ENCODE peak calls at places on chromosomes 6 and 20, in seven cellular contexts. I is left lung; C is cardiac fibroblast; A is foreskin fibroblast; B is stimulated activated CD4-positive, alpha-beta T cell treated with anti-CD3 and anti-CD28 coated beads, TNF-alpha, amount 100 ng/mL, for 24 hours; V is neural crest cell; R is astrocyte of the spinal cord. P is an unnamed sample.

GRCh38 chr6:10429638-10430427 is 15.0 kb upstream of the TFAP2A start:
- DNase-seq in I (no peak), B (no peak), C (peak), R (no peak), V (no peak), A (peak), P (no peak)

GRCh38 chr6:53464942-53465460 is 79.9 kb downstream of the GCLC start:
- DNase-seq in V (no peak), B (no peak), C (peak), I (peak), A (peak), R (no peak), P (no peak)

GRCh38 chr6:139533573-139534471 is 159.4 kb upstream of the CITED2 start:
- DNase-seq in B (no peak), V (no peak), A (peak), I (peak), C (peak), R (peak), P (peak)

GRCh38 chr6:140809694-140810101 is 1323.0 kb upstream of the GJE1 start:
- DNase-seq in A (no peak), C (peak), I (no peak), R (peak), B (no peak), V (no peak), P (no peak)

GRCh38 chr6:170047813-170048212 is 243.1 kb downstream of the DLL1 start:
- DNase-seq in V (no peak), C (no peak), R (no peak), I (peak), A (no peak), B (no peak), P (no peak)

GRCh38 chr6:140879861-140880260 is 1252.9 kb upstream of the GJE1 start:
- DNase-seq in V (no peak), R (peak), A (peak), C (peak), B (no peak), I (no peak), P (no peak)

GRCh38 chr20:7859371-7859802 is 80.9 kb downstream of the HAO1 start:
- DNase-seq in C (peak), I (no peak), B (no peak), R (peak), V (peak), A (peak), P (no peak)

GRCh38 chr6:89934685-89935366 is 40.6 kb downstream of the GJA10 start:
- DNase-seq in A (no peak), B (no peak), C (no peak), I (no peak), R (no peak), V (no peak), P (no peak)

GRCh38 chr20:18312723-18313122 is 24.4 kb downstream of the ZNF133 start:
- DNase-seq in A (no peak), V (no peak), R (no peak), B (no peak), I (no peak), C (no peak), P (no peak)

GRCh38 chr6:3229566-3230274 is 2.3 kb upstream of the TUBB2B start:
- DNase-seq in V (peak), C (no peak), I (no peak), R (no peak), A (no peak), B (no peak), P (no peak)

GRCh38 chr6:5905431-5906339 is 101.0 kb downstream of the NRN1 start:
- DNase-seq in I (peak), R (peak), C (peak), A (peak), B (no peak), V (no peak), P (no peak)

P was measured in HCT116.